ENCODE peak calls at places on chromosomes 6 and 20, in seven cellular contexts. J is testis; R is K562; P is CD8-positive, alpha-beta T cell; E is MM.1S; F is lower lobe of right lung; X is fibroblast of lung. C is an unnamed sample.

GRCh38 chr20:9215539-9215938 is 146.7 kb downstream of the PLCB4 start:
- DNase-seq in J (no peak), F (no peak), E (no peak), R (no peak), P (no peak), X (peak), C (no peak)

GRCh38 chr6:36980876-36981619 is 4.9 kb downstream of the MTCH1 start:
- DNase-seq in F (no peak), X (no peak), J (no peak), E (no peak), R (no peak), P (no peak), C (no peak)

GRCh38 chr6:33794910-33795615 is 6.1 kb upstream of the LEMD2 start:
- DNase-seq in F (no peak), P (no peak), X (no peak), E (no peak), R (no peak), J (no peak), C (no peak)

GRCh38 chr6:29702519-29703103 is 20.6 kb upstream of the HLA-F start:
- DNase-seq in R (peak), X (no peak), F (peak), J (peak), P (peak), E (no peak), C (no peak)

GRCh38 chr6:55826941-55827340 is 48.4 kb downstream of the BMP5 start:
- DNase-seq in P (no peak), J (no peak), X (no peak), E (no peak), F (no peak), R (no peak), C (no peak)

GRCh38 chr20:48184229-48184628 is 398.9 kb upstream of the SULF2 start:
- DNase-seq in E (no peak), J (no peak), F (no peak), P (no peak), R (no peak), X (no peak), C (no peak)

GRCh38 chr6:87815449-87815848 is 113.4 kb upstream of the AKIRIN2 start:
- DNase-seq in J (no peak), X (no peak), P (no peak), F (no peak), R (no peak), E (no peak), C (no peak)

GRCh38 chr20:22579711-22580697 is 4.4 kb downstream of the FOXA2 start:
- DNase-seq in J (no peak), F (peak), X (no peak), P (no peak), R (no peak), E (no peak), C (no peak)

GRCh38 chr20:54980321-54980960 is 505.0 kb downstream of the DOK5 start:
- DNase-seq in E (peak), R (no peak), F (no peak), X (no peak), P (no peak), J (no peak), C (no peak)

GRCh38 chr20:38246357-38247165 is 14.0 kb downstream of the KIAA1755 start:
- DNase-seq in F (no peak), J (peak), X (no peak), P (no peak), R (no peak), E (no peak), C (no peak)

GRCh38 chr6:116387374-116387773 is 16.6 kb downstream of the DSE start:
- DNase-seq in P (no peak), F (no peak), J (no peak), E (peak), X (peak), R (no peak), C (no peak)

GRCh38 chr6:105199711-105200110 is 19.9 kb upstream of the POPDC3 start:
- DNase-seq in E (no peak), R (no peak), F (no peak), X (no peak), P (no peak), J (no peak), C (no peak)

GRCh38 chr20:13430346-13431002 is 208.3 kb downstream of the TASP1 start:
- DNase-seq in J (no peak), F (no peak), E (no peak), R (no peak), X (no peak), P (no peak), C (no peak)

GRCh38 chr6:57262491-57262890 is 40.4 kb upstream of the RAB23 start:
- DNase-seq in X (peak), E (no peak), J (peak), F (no peak), P (no peak), R (no peak), C (no peak)

GRCh38 chr6:158817298-158818007 is 1.7 kb downstream of the EZR start:
- DNase-seq in R (peak), P (peak), X (peak), F (peak), E (peak), J (peak), C (no peak)

GRCh38 chr20:53598140-53599038 is 4.8 kb upstream of the ZNF217 start:
- DNase-seq in X (no peak), P (no peak), E (peak), J (peak), R (no peak), F (no peak), C (no peak)

GRCh38 chr6:125984311-125984710 is 2.0 kb upstream of the TRMT11 start:
- DNase-seq in J (no peak), F (no peak), X (peak), R (no peak), P (no peak), E (no peak), C (peak)

GRCh38 chr20:11918280-11918952 is 723 bp downstream of the BTBD3 start:
- DNase-seq in J (peak), E (no peak), F (no peak), P (no peak), X (peak), R (no peak), C (no peak)
- H3K4me3 ChIP-seq in J (no peak), E (peak), F (peak), P (no peak), X (peak), R (no peak), C (peak)

GRCh38 chr20:24871429-24872213 is 77.4 kb upstream of the CST7 start:
- DNase-seq in E (no peak), X (no peak), P (no peak), F (no peak), R (no peak), J (peak), C (no peak)
- TF ChIP-seq CTCF in E (no peak), X (no peak), P (no peak), F (no peak), R (no peak), J (no peak), C (no peak)

DNA sequence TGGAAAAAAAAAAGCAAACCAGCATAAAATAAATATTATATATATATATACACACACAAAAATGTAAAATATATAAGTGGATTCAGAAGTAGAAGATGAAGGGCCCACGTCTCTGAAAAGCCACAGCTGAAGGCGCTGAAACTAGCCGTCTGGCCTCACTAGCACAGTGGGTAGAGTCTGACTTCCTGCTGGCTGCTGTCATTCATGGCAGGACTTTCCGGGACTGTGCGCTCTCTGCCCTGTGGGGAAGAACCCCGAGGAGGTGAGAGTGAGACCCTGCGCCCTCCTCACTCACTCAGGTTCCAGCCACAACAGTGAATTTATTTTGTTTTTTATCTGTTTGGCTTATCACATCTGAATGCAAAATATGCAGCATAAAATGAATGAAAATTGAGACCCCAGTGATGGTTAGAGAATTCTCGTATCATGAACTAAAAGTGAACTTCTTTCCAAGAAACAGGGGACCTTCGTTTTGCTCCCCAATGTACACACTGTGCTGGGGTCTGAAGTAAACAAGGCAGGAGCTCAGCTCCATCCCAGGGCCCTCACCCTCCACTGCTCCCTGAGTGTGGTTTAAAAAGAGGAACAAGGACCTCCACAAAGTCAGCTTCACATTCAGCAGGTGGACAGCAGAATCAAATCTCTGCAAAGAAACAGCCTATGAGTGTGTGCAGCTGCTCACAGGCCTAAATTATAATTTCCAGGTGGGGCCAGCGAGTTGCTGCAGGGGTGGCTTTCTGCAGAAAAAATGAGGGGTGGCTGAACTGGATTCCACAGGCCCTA is 1.3 kb upstream of the RAMACL start:
- DNase-seq in P (no peak), F (no peak), E (no peak), J (no peak), X (no peak), R (no peak), C (no peak)
- H3K4me3 ChIP-seq in P (no peak), F (no peak), E (no peak), J (no peak), X (no peak), R (no peak), C (no peak)

GRCh38 chr6:157227202-157228166 is 95.8 kb downstream of the TMEM242 start:
- DNase-seq in E (no peak), F (no peak), P (no peak), J (no peak), X (peak), R (peak), C (no peak)
- TF ChIP-seq CTCF in E (peak), F (no peak), P (no peak), J (peak), X (peak), R (peak), C (no peak)

GRCh38 chr20:63942250-63943006 is 13.8 kb downstream of the UCKL1 start:
- DNase-seq in X (peak), E (no peak), P (no peak), R (peak), F (peak), J (peak), C (no peak)
- H3K4me3 ChIP-seq in X (no peak), E (no peak), P (no peak), R (no peak), F (no peak), J (no peak), C (no peak)

DNA sequence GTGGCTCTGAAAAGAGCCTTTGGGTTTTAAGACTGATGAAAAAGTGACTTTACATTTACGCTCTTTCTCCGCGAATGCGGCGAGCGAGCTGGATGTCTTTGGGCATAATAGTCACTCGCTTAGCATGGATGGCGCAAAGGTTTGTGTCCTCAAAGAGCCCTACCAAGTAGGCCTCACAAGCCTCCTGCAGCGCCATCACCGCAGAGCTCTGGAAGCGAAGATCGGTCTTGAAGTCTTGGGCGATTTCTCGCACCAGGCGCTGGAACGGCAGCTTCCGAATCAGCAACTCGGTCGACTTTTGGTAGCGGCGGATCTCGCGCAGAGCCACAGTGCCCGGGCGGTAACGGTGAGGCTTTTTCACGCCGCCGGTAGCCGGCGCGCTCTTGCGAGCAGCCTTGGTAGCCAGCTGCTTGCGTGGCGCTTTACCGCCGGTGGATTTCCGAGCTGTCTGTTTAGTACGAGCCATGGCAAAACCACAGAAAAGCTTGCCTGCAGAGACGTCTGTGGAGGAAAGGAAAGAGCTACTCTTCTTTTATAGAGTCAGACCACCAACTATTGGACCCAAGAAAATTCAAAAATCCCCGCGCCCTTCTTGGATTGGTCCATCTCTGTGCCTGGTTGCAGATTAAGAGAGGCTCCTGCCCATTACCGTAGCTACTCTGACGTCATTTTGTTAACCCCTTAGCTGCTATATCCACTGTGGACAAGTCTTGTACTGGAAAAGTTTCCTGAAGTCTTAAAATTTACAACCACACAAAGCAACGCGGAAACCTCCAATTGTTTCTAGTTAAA is 55.4 kb upstream of the HFE start:
- DNase-seq in F (peak), J (peak), X (peak), E (peak), P (peak), R (peak), C (no peak)
- TF ChIP-seq CTCF in F (peak), J (no peak), X (peak), E (peak), P (no peak), R (peak), C (peak)

GRCh38 chr20:1490643-1491042 is 577 bp downstream of the SIRPB2 start:
- DNase-seq in J (no peak), E (no peak), X (no peak), P (no peak), R (no peak), F (no peak), C (no peak)

GRCh38 chr20:1491891-1492642 is 847 bp upstream of the SIRPB2 start:
- DNase-seq in P (no peak), F (no peak), R (no peak), J (no peak), X (no peak), E (no peak), C (no peak)

GRCh38 chr20:1489328-1489727 is 1.9 kb downstream of the SIRPB2 start:
- DNase-seq in F (no peak), X (no peak), P (no peak), J (no peak), R (no peak), E (no peak), C (no peak)

GRCh38 chr20:1489764-1490436 is 1.3 kb downstream of the SIRPB2 start:
- DNase-seq in X (peak), E (no peak), J (peak), P (no peak), R (no peak), F (no peak), C (no peak)

GRCh38 chr20:1491281-1491840 is at the start of gene SIRPB2:
- DNase-seq in F (peak), P (no peak), R (no peak), X (no peak), J (peak), E (no peak), C (no peak)
- H3K4me3 ChIP-seq in F (peak), P (no peak), R (no peak), X (no peak), J (no peak), E (no peak), C (no peak)

GRCh38 chr20:60050193-60050960 is 92.2 kb downstream of the CDH26 start:
- DNase-seq in R (no peak), J (no peak), F (no peak), E (peak), P (no peak), X (no peak), C (no peak)
- TF ChIP-seq CTCF in R (peak), J (no peak), F (peak), E (peak), P (no peak), X (peak), C (no peak)

GRCh38 chr20:18465536-18466200 is 1.2 kb downstream of the DZANK1 start:
- DNase-seq in J (no peak), X (no peak), P (no peak), F (no peak), R (no peak), E (no peak), C (no peak)
- H3K4me3 ChIP-seq in J (no peak), X (peak), P (no peak), F (peak), R (no peak), E (peak), C (no peak)

DNA sequence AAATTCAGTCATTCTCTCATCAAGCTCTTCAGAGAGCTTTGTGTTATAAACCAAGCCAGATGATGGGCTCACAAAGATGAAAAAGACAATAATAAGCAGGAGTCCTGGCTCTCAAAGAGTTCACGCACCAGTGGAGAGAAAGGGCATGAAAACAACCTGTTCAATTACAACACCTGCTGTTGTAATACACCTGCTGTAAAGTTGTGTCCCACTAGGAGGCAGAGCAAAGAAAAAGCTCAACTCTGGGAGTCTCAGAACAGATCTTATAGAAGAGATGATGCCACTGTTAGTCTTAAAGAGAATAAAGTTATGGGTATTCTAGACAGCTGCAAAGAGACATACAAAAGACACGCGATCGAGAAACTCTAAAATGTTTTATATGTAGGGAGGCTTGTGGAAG is 100.6 kb downstream of the DCDC2 start:
- DNase-seq in X (no peak), P (no peak), E (peak), F (no peak), J (no peak), R (no peak), C (no peak)
- TF ChIP-seq CTCF in X (no peak), P (no peak), E (peak), F (no peak), J (no peak), R (no peak), C (no peak)

C was measured in AG04449.